ENCODE peak calls at places on chromosome 21, in seven cellular contexts. S is foreskin keratinocyte; I is activated naive CD8-positive, alpha-beta T cell treated with anti-CD3 and anti-CD28 coated beads, Interleukin-2, amount 50 U/mL, for 24 hours; U is natural killer cell; H is aorta; Y is stimulated activated naive CD8-positive, alpha-beta T cell treated with anti-CD3 and anti-CD28 coated beads, Interleukin-15, amount 100 ng/mL, for 72 hours; V is left cardiac atrium. C is an unnamed sample.
A peak's percentile ranks its signal among the peaks of the same experiment; 100 is the strongest.

GRCh38 chr21:43958364-43959158 is 53.5 kb upstream of the TRAPPC10 start:
- ATAC-seq in V (no peak), S (no peak), I (no peak), H (no peak), U (no peak), Y (no peak), C (no peak)

GRCh38 chr21:36454706-36455105 is 25.2 kb downstream of the CLDN14 start:
- ATAC-seq in I (no peak), U (no peak), H (no peak), S (no peak), Y (no peak), V (no peak), C (no peak)

GRCh38 chr21:15311510-15311909 is 246.7 kb upstream of the NRIP1 start:
- ATAC-seq in Y (no peak), S (no peak), V (no peak), H (no peak), I (no peak), U (no peak), C (no peak)

GRCh38 chr21:36044056-36044455 is 16.3 kb downstream of the SETD4 start:
- ATAC-seq in H (no peak), S (no peak), U (no peak), V (no peak), I (no peak), Y (no peak), C (no peak)

GRCh38 chr21:37414292-37415253 is 48.0 kb downstream of the DYRK1A start:
- ATAC-seq in H (no peak), I (no peak), V (no peak), U (no peak), S (no peak), Y (no peak), C (no peak)

GRCh38 chr21:21268061-21268471 is 269.9 kb downstream of the NCAM2 start:
- ATAC-seq in I (no peak), Y (no peak), U (no peak), V (no peak), H (no peak), S (no peak), C (no peak)

GRCh38 chr21:26846036-26846931 is 1.1 kb upstream of the ADAMTS1 start:
- ATAC-seq in V (peak; percentile 43), Y (peak; percentile 27), I (no peak), H (peak; percentile 51), U (no peak), S (peak; percentile 40), C (no peak)

GRCh38 chr21:41641821-41642368 is 125.0 kb downstream of the RIPK4 start:
- ATAC-seq in S (peak; percentile 86), V (peak; percentile 81), H (peak; percentile 85), Y (no peak), I (no peak), U (no peak), C (no peak)

GRCh38 chr21:42414928-42415769 is 11.4 kb downstream of the UBASH3A start:
- ATAC-seq in V (peak; percentile 27), H (no peak), S (peak; percentile 25), U (peak; percentile 85), I (peak; percentile 85), Y (peak; percentile 90), C (peak; percentile 90)

C was measured in stimulated activated memory B cell treated with anti-CD40 and anti-IgM and Interleukin-4, amounts not matched to agents 10 μg/mL and 1 μg/mL and 100 μg/mL, for 72 hours.